ENCODE peak calls at places on chromosomes 12 and 14, in six cellular contexts. D, L, F, Z, T and M are unnamed samples.

GRCh38 chr12:106918746-106919145 is 37.0 kb upstream of the TMEM263 start:
- DNase-seq in D (peak), Z (no peak), F (no peak), T (peak), L (no peak), M (peak)

GRCh38 chr12:1642513-1642912 is 13.5 kb downstream of the WNT5B start:
- DNase-seq in L (no peak), T (no peak), Z (no peak), D (no peak), F (no peak), M (no peak)

GRCh38 chr14:65098586-65098985 is 3.7 kb downstream of the MAX start:
- DNase-seq in D (no peak), T (peak), Z (no peak), F (no peak), L (no peak), M (no peak)

GRCh38 chr14:100764716-100765115 is 38.0 kb downstream of the DLK1 start:
- DNase-seq in D (no peak), Z (peak), T (no peak), F (no peak), L (no peak), M (peak)

GRCh38 chr12:1619599-1619998 is 9.4 kb upstream of the WNT5B start:
- DNase-seq in T (no peak), Z (peak), D (no peak), F (no peak), L (no peak), M (no peak)

GRCh38 chr14:52338282-52338681 is 24.2 kb downstream of the PTGER2 start:
- DNase-seq in F (no peak), T (no peak), L (no peak), Z (no peak), D (peak), M (no peak)

GRCh38 chr14:67240168-67240932 is 885 bp upstream of the PALS1 start:
- DNase-seq in F (peak), T (peak), D (peak), L (peak), Z (peak), M (peak)

GRCh38 chr12:3428631-3429030 is 62.4 kb upstream of the PRMT8 start:
- DNase-seq in F (no peak), L (no peak), Z (no peak), T (no peak), D (no peak), M (no peak)

GRCh38 chr12:31353730-31354708 is 28.1 kb upstream of the SINHCAF start:
- DNase-seq in L (no peak), F (no peak), Z (no peak), T (no peak), D (no peak), M (peak)

GRCh38 chr14:68655021-68655811 is 137.7 kb downstream of the ZFP36L1 start:
- DNase-seq in T (no peak), D (no peak), Z (no peak), L (peak), F (no peak), M (no peak)
- H3K27ac ChIP-seq in T (no peak), D (no peak), Z (no peak), L (peak), F (no peak), M (no peak)

GRCh38 chr14:31749275-31749674 is 188.1 kb downstream of the NUBPL start:
- DNase-seq in D (no peak), Z (no peak), L (no peak), T (no peak), F (no peak), M (no peak)

GRCh38 chr14:31740688-31741087 is 179.5 kb downstream of the NUBPL start:
- DNase-seq in T (no peak), D (no peak), F (no peak), Z (no peak), L (no peak), M (no peak)

GRCh38 chr14:31745741-31746140 is 184.5 kb downstream of the NUBPL start:
- DNase-seq in D (no peak), T (peak), Z (no peak), L (no peak), F (no peak), M (no peak)

GRCh38 chr14:31746326-31746725 is 185.1 kb downstream of the NUBPL start:
- DNase-seq in Z (no peak), D (no peak), L (no peak), T (no peak), F (no peak), M (no peak)
- H3K27ac ChIP-seq in Z (no peak), D (no peak), L (no peak), T (no peak), F (no peak), M (no peak)

DNA sequence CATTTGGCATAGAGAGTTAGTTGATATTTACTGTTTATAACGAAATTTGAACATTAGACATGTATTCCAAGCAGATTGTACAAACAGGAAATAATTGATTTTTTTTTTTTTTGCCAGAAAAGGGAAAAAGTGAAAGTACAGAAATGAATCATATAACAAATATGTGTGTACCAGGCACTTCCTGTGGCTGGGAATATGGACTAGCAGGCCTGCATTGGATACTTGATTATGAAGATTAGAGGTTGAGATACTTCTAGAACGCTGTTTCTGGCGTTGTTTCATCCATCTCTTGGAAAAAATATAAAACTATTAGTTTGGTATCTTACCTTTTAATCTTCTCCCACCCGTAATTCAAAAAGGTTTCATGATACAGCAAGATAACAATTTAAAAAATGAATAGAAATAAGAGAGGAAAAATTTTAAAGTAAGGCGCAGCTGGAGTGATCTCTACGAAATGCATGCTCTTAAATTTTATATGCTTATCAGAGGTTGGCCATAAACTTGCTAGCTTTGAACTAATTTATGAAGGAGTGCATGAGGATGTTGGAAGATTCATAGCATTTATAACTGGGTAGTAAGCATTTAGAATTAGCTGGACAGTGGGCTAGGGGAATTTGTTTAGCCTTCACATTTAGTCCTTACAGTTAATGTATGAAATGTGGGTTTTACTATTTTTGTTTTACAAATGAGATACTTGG is 90.8 kb downstream of the AEBP2 start:
- DNase-seq in F (no peak), T (peak), D (peak), Z (no peak), L (no peak), M (no peak)
- H3K27ac ChIP-seq in F (no peak), T (no peak), D (peak), Z (no peak), L (no peak), M (no peak)

DNA sequence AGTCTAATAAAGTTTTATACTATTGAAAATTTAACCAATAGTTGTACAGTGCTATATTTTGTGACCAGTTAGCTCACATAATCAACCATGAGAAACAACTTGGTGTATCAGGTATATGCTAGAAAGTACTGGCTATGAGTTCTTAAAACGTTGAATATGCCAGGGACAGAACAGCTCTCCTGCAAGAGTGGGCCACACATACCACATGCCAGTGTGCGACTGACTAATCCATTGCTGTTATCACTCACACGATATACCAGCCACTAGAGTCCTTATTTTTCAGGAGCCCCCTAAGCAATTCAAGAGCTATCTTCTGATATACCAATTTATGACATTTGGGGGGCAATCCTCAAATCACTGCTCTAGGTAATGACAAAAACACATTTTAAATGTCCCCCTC is 9.5 kb downstream of the PKP2 start:
- DNase-seq in Z (no peak), F (no peak), T (no peak), L (no peak), D (no peak), M (no peak)
- H3K27ac ChIP-seq in Z (no peak), F (peak), T (no peak), L (no peak), D (no peak), M (no peak)

GRCh38 chr14:90827919-90828610 is 11.8 kb upstream of the TTC7B start:
- DNase-seq in T (peak), F (peak), Z (peak), L (peak), D (peak), M (peak)

GRCh38 chr14:90831821-90832220 is 15.6 kb upstream of the TTC7B start:
- DNase-seq in D (no peak), Z (no peak), L (no peak), F (no peak), T (no peak), M (no peak)

GRCh38 chr14:90830931-90831701 is 14.9 kb upstream of the TTC7B start:
- DNase-seq in Z (no peak), F (no peak), T (no peak), D (no peak), L (no peak), M (no peak)

GRCh38 chr14:90829677-90830076 is 13.4 kb upstream of the TTC7B start:
- DNase-seq in Z (peak), D (no peak), L (no peak), F (no peak), T (no peak), M (no peak)

GRCh38 chr14:90828642-90829487 is 12.6 kb upstream of the TTC7B start:
- DNase-seq in D (no peak), F (no peak), L (no peak), Z (peak), T (peak), M (no peak)
- H3K27ac ChIP-seq in D (no peak), F (peak), L (peak), Z (peak), T (no peak), M (no peak)

DNA sequence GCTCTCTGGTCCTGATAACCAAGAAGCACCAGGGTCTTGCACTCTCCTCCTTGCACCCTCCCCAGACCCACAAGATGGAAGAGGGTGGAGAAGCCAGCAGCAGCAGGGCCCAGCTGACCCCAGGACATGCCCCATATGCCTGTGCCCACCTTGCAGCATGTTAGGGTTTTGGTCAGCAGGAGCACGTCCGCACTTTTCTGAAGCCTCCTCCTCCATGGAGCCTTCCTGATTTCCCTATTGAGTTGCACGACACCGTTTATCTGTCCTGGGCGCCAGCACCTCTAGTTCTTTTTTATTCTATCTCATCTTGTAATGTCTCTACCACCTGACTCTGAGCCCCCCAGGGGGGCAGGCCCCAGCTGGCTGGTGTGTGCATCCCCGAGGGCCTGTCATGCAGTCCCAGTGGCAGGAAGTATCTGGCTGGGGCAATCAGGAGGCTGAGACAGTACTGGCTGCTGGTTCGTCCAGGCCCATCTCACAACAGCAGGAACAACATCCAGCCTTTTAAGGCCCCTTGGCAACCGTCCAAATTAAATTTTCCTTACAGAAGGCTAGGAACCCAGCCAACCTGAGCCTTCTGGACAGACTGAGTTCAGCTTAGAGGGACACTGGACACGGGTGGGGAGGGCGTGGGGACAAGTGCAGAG is 39.6 kb downstream of the CCDC85C start:
- DNase-seq in L (peak), D (peak), F (peak), Z (peak), T (no peak), M (no peak)
- H3K27ac ChIP-seq in L (peak), D (no peak), F (peak), Z (no peak), T (no peak), M (peak)

DNA sequence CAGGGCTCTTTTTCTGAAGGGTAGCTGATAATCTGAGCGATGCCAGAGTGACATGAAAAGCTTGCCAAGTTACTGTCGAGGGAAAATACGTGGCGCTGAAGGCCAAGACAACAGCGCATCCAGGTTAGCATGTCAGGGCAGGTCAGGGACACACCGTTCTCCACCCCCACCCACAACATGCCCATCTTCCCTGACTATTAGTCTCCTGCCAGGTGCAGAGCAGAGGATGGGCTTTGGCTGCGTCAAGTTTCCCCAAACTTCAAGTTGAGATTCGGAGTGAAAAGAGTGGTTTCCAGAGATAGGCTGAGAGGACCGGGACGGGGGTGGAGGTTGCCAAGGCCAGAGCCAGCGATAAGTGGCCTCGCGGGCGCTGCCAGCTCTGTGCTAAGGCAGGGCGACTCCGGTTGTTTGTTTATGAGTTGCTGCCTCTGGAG is 1.7 kb downstream of the TRHDE start:
- DNase-seq in D (no peak), L (peak), F (no peak), T (no peak), Z (no peak), M (no peak)
- H3K27ac ChIP-seq in D (no peak), L (peak), F (no peak), T (no peak), Z (no peak), M (no peak)

GRCh38 chr12:124759841-124760508 is 103.7 kb downstream of the SCARB1 start:
- DNase-seq in L (no peak), T (peak), D (no peak), Z (peak), F (no peak), M (no peak)

GRCh38 chr12:124761876-124762275 is 101.8 kb downstream of the SCARB1 start:
- DNase-seq in T (no peak), L (no peak), Z (peak), D (no peak), F (no peak), M (no peak)

GRCh38 chr12:124760548-124760947 is 103.1 kb downstream of the SCARB1 start:
- DNase-seq in Z (no peak), L (no peak), F (no peak), D (no peak), T (no peak), M (no peak)

GRCh38 chr12:124762384-124762783 is 101.3 kb downstream of the SCARB1 start:
- DNase-seq in Z (no peak), L (no peak), F (no peak), D (no peak), T (no peak), M (no peak)

GRCh38 chr12:124761056-124761455 is 102.6 kb downstream of the SCARB1 start:
- DNase-seq in F (no peak), T (no peak), L (no peak), D (no peak), Z (no peak), M (no peak)
- H3K27ac ChIP-seq in F (peak), T (no peak), L (no peak), D (no peak), Z (no peak), M (no peak)